ENCODE peak calls at places on chromosomes 3 and 15, in four cellular contexts. B is stomach, E is Peyer's patch, R is right lobe of liver. N is an unnamed sample. For H3K9me3, the result is how much of the 10 kb centered on the place peaks cover.

GRCh38 chr15:58459562-58459961 is 27.8 kb downstream of the LIPC start:
- DNase-seq in B (no peak), E (no peak), R (no peak), N (no peak)

GRCh38 chr3:5006755-5007202 is 27.5 kb downstream of the BHLHE40 start:
- DNase-seq in B (no peak), E (peak), R (no peak), N (no peak)

GRCh38 chr3:152380048-152380447 is 111.3 kb downstream of the MBNL1 start:
- DNase-seq in B (no peak), E (no peak), R (no peak), N (no peak)

GRCh38 chr15:43370310-43370974 is 401 bp downstream of the ZSCAN29 start:
- DNase-seq in B (peak), E (no peak), R (no peak), N (no peak)

GRCh38 chr3:157493627-157494550 is 9.3 kb downstream of the VEPH1 start:
- DNase-seq in B (no peak), E (no peak), R (no peak), N (no peak)

GRCh38 chr3:56753206-56753605 is 48.5 kb downstream of the ARHGEF3 start:
- DNase-seq in B (no peak), E (no peak), R (no peak), N (no peak)

GRCh38 chr3:16012086-16012485 is 162.4 kb upstream of the GALNT15 start:
- DNase-seq in B (no peak), E (no peak), R (no peak), N (no peak)

GRCh38 chr15:88428053-88428452 is 39.1 kb downstream of the MRPL46 start:
- DNase-seq in B (no peak), E (no peak), R (no peak), N (no peak)

GRCh38 chr15:40006646-40007045 is 32.3 kb downstream of the SRP14 start:
- DNase-seq in B (no peak), E (no peak), R (no peak), N (no peak)

GRCh38 chr3:130395916-130396315 is 50.4 kb downstream of the COL6A5 start:
- DNase-seq in B (no peak), E (no peak), R (no peak), N (no peak)

GRCh38 chr3:182412066-182412465 is 381.2 kb upstream of the ATP11B start:
- DNase-seq in B (no peak), E (no peak), R (no peak), N (no peak)

GRCh38 chr3:133208184-133208583 is 170.0 kb downstream of the TMEM108 start:
- DNase-seq in B (no peak), E (no peak), R (no peak), N (no peak)

GRCh38 chr3:33046521-33046920 is 50.4 kb downstream of the GLB1 start:
- DNase-seq in B (no peak), E (no peak), R (no peak), N (no peak)

GRCh38 chr3:44762170-44762677 is 630 bp downstream of the KIF15 start:
- DNase-seq in B (no peak), E (no peak), R (no peak), N (no peak)

GRCh38 chr15:84791763-84792162 is 25.4 kb upstream of the ALPK3 start:
- DNase-seq in B (no peak), E (no peak), R (no peak), N (no peak)

GRCh38 chr3:169041677-169042171 is 621.8 kb downstream of the MECOM start:
- DNase-seq in B (no peak), E (no peak), R (no peak), N (no peak)

DNA sequence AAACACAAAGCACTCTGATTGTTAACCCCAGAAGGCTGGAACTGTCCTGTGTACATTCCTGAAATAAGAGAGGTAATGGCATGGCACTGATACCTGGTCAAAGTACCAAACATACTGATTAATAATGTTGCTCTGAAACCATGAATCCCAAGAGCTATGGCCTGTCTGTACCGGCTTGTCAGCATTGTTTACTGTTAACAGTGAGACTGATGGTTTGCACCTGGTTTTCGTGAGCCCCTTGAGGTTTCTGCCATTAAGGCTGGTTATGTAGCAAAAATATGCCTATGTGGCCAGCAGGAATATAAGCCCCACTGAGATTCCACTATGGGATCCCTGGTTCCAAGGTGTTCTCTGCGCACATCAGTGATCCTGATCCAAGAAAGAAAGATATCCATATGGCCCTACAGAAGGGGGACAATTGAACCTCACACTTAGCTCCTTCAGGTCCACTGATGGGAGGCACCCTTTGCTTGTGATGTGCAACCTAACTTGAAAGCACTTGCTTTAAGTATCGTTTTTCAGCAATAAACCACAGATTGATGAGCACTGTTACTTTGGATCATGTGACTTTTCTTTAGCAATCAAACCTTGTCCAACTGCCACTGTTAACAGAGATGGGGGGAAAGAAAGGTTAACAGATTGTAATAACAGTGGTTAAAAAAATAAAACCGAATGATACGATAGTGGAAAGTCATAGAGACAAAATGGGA is 65.2 kb downstream of the TBL1XR1 start:
- DNase-seq in B (no peak), E (no peak), R (no peak), N (no peak)
- H3K4me3 ChIP-seq in B (no peak), E (no peak), R (no peak), N (no peak)

GRCh38 chr15:24621630-24622215 is 53.9 kb upstream of the NPAP1 start:
- DNase-seq in B (no peak), E (no peak), R (no peak), N (no peak)
- H3K9me3 ChIP-seq in B (under half), E (under half), R (under half), N (under half)

DNA sequence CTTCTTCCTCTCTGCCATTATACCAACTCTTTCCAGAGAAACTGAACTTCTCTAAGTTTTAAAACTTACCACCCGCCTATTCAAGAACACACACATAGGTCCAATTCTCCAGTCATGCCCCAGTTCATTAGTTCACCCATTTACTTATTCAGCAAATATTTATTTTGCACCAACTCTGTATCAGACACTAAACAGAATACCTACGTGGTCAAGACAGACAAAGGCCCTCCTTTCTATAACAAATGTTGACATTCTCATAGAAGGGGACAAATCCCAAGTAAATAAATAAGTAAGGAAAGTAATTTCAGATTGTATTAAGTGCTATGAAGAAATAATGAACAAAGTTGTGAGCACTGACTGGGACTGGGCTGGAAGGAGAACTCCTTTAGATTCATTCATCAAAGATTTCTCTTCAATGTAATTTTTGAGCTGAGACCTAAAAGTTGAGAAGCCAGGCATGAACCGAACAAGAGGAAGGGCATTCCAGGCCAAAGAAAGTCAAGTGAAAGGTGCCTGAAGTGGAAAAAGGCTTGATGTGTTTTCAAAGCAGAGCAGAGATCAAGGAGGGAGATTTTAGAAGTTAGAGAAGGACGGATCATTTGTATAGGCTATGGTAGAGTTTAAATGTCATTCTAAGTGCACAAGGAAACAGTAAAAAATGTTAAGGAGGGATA is 120.4 kb downstream of the P3H2 start:
- DNase-seq in B (no peak), E (no peak), R (no peak), N (no peak)
- H3K27ac ChIP-seq in B (no peak), E (no peak), R (no peak), N (no peak)

GRCh38 chr15:55268054-55268695 is 21.4 kb downstream of the RAB27A start:
- DNase-seq in B (no peak), E (no peak), R (no peak), N (no peak)

GRCh38 chr15:55270301-55270700 is 19.3 kb downstream of the RAB27A start:
- DNase-seq in B (no peak), E (no peak), R (no peak), N (no peak)

GRCh38 chr15:55260562-55261131 is 29.0 kb downstream of the RAB27A start:
- DNase-seq in B (no peak), E (no peak), R (no peak), N (no peak)

GRCh38 chr15:55267401-55268053 is 22.1 kb downstream of the RAB27A start:
- DNase-seq in B (peak), E (peak), R (no peak), N (no peak)

GRCh38 chr15:55266547-55266946 is 23.1 kb downstream of the RAB27A start:
- DNase-seq in B (no peak), E (no peak), R (no peak), N (no peak)
- H3K4me3 ChIP-seq in B (no peak), E (no peak), R (no peak), N (no peak)